ENCODE peak calls at places on chromosomes 12 and 14, in ten cellular contexts. One of them, this sample, is unnamed.
A peak's percentile ranks its signal among the peaks of the same experiment; 100 is the strongest.

GRCh38 chr14:101178184-101179072 is 274.9 kb upstream of the RTL1 start:
- DNase-seq in endodermal cell: no peak
- DNase-seq in SK-N-SH: no peak
- DNase-seq in fibroblast of lung: no peak
- DNase-seq in CD8-positive, alpha-beta T cell: no peak
- DNase-seq in Panc1: no peak
- DNase-seq in body of pancreas: no peak
- DNase-seq in left ventricle myocardium inferior: no peak
- DNase-seq in neural progenitor cell: no peak
- DNase-seq in tibial artery: no peak
- DNase-seq in this sample: peak; percentile 1

GRCh38 chr12:14774074-14774943 is 29.0 kb downstream of the WBP11 start:
- DNase-seq in Panc1: peak; percentile 91
- DNase-seq in fibroblast of lung: peak; percentile 97
- DNase-seq in left ventricle myocardium inferior: peak; percentile 93
- DNase-seq in CD8-positive, alpha-beta T cell: peak; percentile 81
- DNase-seq in neural progenitor cell: peak; percentile 97
- DNase-seq in tibial artery: peak; percentile 98
- DNase-seq in SK-N-SH: peak; percentile 87
- DNase-seq in endodermal cell: peak; percentile 99
- DNase-seq in body of pancreas: peak; percentile 97
- DNase-seq in this sample: no peak

GRCh38 chr12:116520801-116521471 is 38.2 kb upstream of the MAP1LC3B2 start:
- DNase-seq in tibial artery: no peak
- DNase-seq in endodermal cell: no peak
- DNase-seq in body of pancreas: no peak
- DNase-seq in Panc1: no peak
- DNase-seq in SK-N-SH: peak; percentile 35
- DNase-seq in CD8-positive, alpha-beta T cell: no peak
- DNase-seq in fibroblast of lung: peak; percentile 28
- DNase-seq in left ventricle myocardium inferior: no peak
- DNase-seq in neural progenitor cell: no peak
- DNase-seq in this sample: peak; percentile 19

GRCh38 chr12:22640851-22641250 is 15.9 kb downstream of the ETNK1 start:
- DNase-seq in fibroblast of lung: no peak
- DNase-seq in CD8-positive, alpha-beta T cell: no peak
- DNase-seq in tibial artery: no peak
- DNase-seq in neural progenitor cell: no peak
- DNase-seq in left ventricle myocardium inferior: no peak
- DNase-seq in body of pancreas: no peak
- DNase-seq in SK-N-SH: no peak
- DNase-seq in endodermal cell: no peak
- DNase-seq in Panc1: no peak
- DNase-seq in this sample: no peak

GRCh38 chr12:127383281-127383680 is 883.7 kb upstream of the TMEM132C start:
- DNase-seq in body of pancreas: no peak
- DNase-seq in left ventricle myocardium inferior: no peak
- DNase-seq in Panc1: no peak
- DNase-seq in fibroblast of lung: no peak
- DNase-seq in CD8-positive, alpha-beta T cell: no peak
- DNase-seq in endodermal cell: no peak
- DNase-seq in neural progenitor cell: no peak
- DNase-seq in tibial artery: no peak
- DNase-seq in SK-N-SH: no peak
- DNase-seq in this sample: no peak

GRCh38 chr14:45252356-45253069 is 489 bp downstream of the MIS18BP1 start:
- DNase-seq in neural progenitor cell: peak; percentile 12
- DNase-seq in fibroblast of lung: no peak
- DNase-seq in body of pancreas: peak; percentile 10
- DNase-seq in left ventricle myocardium inferior: no peak
- DNase-seq in CD8-positive, alpha-beta T cell: no peak
- DNase-seq in tibial artery: no peak
- DNase-seq in Panc1: no peak
- DNase-seq in endodermal cell: peak; percentile 50
- DNase-seq in SK-N-SH: peak; percentile 6
- DNase-seq in this sample: peak; percentile 52

GRCh38 chr12:103586132-103586531 is 941 bp upstream of the STAB2 start:
- DNase-seq in left ventricle myocardium inferior: no peak
- DNase-seq in Panc1: no peak
- DNase-seq in fibroblast of lung: no peak
- DNase-seq in SK-N-SH: no peak
- DNase-seq in neural progenitor cell: no peak
- DNase-seq in CD8-positive, alpha-beta T cell: no peak
- DNase-seq in tibial artery: no peak
- DNase-seq in endodermal cell: no peak
- DNase-seq in body of pancreas: no peak
- DNase-seq in this sample: no peak

GRCh38 chr12:24909667-24910066 is 39.2 kb downstream of the BCAT1 start:
- DNase-seq in CD8-positive, alpha-beta T cell: no peak
- DNase-seq in body of pancreas: peak; percentile 73
- DNase-seq in fibroblast of lung: peak; percentile 93
- DNase-seq in neural progenitor cell: no peak
- DNase-seq in Panc1: peak; percentile 77
- DNase-seq in SK-N-SH: no peak
- DNase-seq in left ventricle myocardium inferior: peak; percentile 38
- DNase-seq in tibial artery: peak; percentile 80
- DNase-seq in endodermal cell: no peak
- DNase-seq in this sample: no peak

GRCh38 chr14:77376380-77376770 is 519 bp downstream of the TMED8 start:
- DNase-seq in tibial artery: peak; percentile 21
- DNase-seq in neural progenitor cell: peak; percentile 43
- DNase-seq in SK-N-SH: peak; percentile 69
- DNase-seq in fibroblast of lung: peak; percentile 13
- DNase-seq in Panc1: no peak
- DNase-seq in CD8-positive, alpha-beta T cell: no peak
- DNase-seq in body of pancreas: peak; percentile 10
- DNase-seq in endodermal cell: peak; percentile 78
- DNase-seq in left ventricle myocardium inferior: peak; percentile 16
- DNase-seq in this sample: peak; percentile 58

GRCh38 chr14:90398315-90398811 is 1.5 kb downstream of the CALM1 start:
- DNase-seq in tibial artery: peak; percentile 32
- DNase-seq in left ventricle myocardium inferior: no peak
- DNase-seq in SK-N-SH: peak; percentile 79
- DNase-seq in Panc1: no peak
- DNase-seq in fibroblast of lung: no peak
- DNase-seq in CD8-positive, alpha-beta T cell: peak; percentile 37
- DNase-seq in endodermal cell: peak; percentile 73
- DNase-seq in body of pancreas: peak; percentile 63
- DNase-seq in neural progenitor cell: peak; percentile 61
- DNase-seq in this sample: peak; percentile 62

GRCh38 chr14:96626121-96626768 is 124.1 kb downstream of the PAPOLA start:
- DNase-seq in left ventricle myocardium inferior: no peak
- DNase-seq in SK-N-SH: no peak
- DNase-seq in Panc1: no peak
- DNase-seq in CD8-positive, alpha-beta T cell: no peak
- DNase-seq in body of pancreas: no peak
- DNase-seq in tibial artery: no peak
- DNase-seq in endodermal cell: peak; percentile 27
- DNase-seq in neural progenitor cell: no peak
- DNase-seq in fibroblast of lung: no peak
- DNase-seq in this sample: no peak

GRCh38 chr12:2925322-2925995 is 33.7 kb upstream of the TEAD4 start:
- DNase-seq in neural progenitor cell: no peak
- DNase-seq in Panc1: no peak
- DNase-seq in tibial artery: no peak
- DNase-seq in endodermal cell: no peak
- DNase-seq in CD8-positive, alpha-beta T cell: no peak
- DNase-seq in left ventricle myocardium inferior: no peak
- DNase-seq in fibroblast of lung: no peak
- DNase-seq in SK-N-SH: no peak
- DNase-seq in body of pancreas: no peak
- DNase-seq in this sample: no peak
- H3K27ac ChIP-seq in neural progenitor cell: no peak overlapping the region
- H3K27ac ChIP-seq in Panc1: no peak overlapping the region
- H3K27ac ChIP-seq in tibial artery: no peak overlapping the region
- H3K27ac ChIP-seq in endodermal cell: no peak overlapping the region
- H3K27ac ChIP-seq in CD8-positive, alpha-beta T cell: no peak overlapping the region
- H3K27ac ChIP-seq in left ventricle myocardium inferior: no peak overlapping the region
- H3K27ac ChIP-seq in fibroblast of lung: no peak overlapping the region
- H3K27ac ChIP-seq in SK-N-SH: peak overlapping the region; percentile 56
- H3K27ac ChIP-seq in body of pancreas: no peak overlapping the region
- H3K27ac ChIP-seq in this sample: no peak overlapping the region

GRCh38 chr12:108729612-108730336 is 1.5 kb downstream of the CORO1C start:
- DNase-seq in tibial artery: no peak
- DNase-seq in Panc1: no peak
- DNase-seq in endodermal cell: no peak
- DNase-seq in left ventricle myocardium inferior: no peak
- DNase-seq in CD8-positive, alpha-beta T cell: no peak
- DNase-seq in fibroblast of lung: peak; percentile 62
- DNase-seq in SK-N-SH: peak; percentile 43
- DNase-seq in body of pancreas: no peak
- DNase-seq in neural progenitor cell: no peak
- DNase-seq in this sample: no peak

GRCh38 chr12:108728820-108729611 is 2.3 kb downstream of the CORO1C start:
- DNase-seq in fibroblast of lung: no peak
- DNase-seq in Panc1: no peak
- DNase-seq in tibial artery: no peak
- DNase-seq in CD8-positive, alpha-beta T cell: no peak
- DNase-seq in body of pancreas: no peak
- DNase-seq in left ventricle myocardium inferior: no peak
- DNase-seq in neural progenitor cell: no peak
- DNase-seq in endodermal cell: no peak
- DNase-seq in SK-N-SH: no peak
- DNase-seq in this sample: no peak

GRCh38 chr12:108731105-108731865 is at the start of gene CORO1C:
- DNase-seq in endodermal cell: peak; percentile 100
- DNase-seq in SK-N-SH: peak; percentile 97
- DNase-seq in Panc1: no peak
- DNase-seq in CD8-positive, alpha-beta T cell: peak; percentile 92
- DNase-seq in fibroblast of lung: peak; percentile 94
- DNase-seq in left ventricle myocardium inferior: peak; percentile 98
- DNase-seq in neural progenitor cell: peak; percentile 98
- DNase-seq in tibial artery: peak; percentile 96
- DNase-seq in body of pancreas: peak; percentile 96
- DNase-seq in this sample: peak; percentile 97

GRCh38 chr12:108730337-108731104 is 797 bp downstream of the CORO1C start:
- DNase-seq in Panc1: no peak
- DNase-seq in tibial artery: peak; percentile 75
- DNase-seq in endodermal cell: peak; percentile 96
- DNase-seq in CD8-positive, alpha-beta T cell: peak; percentile 17
- DNase-seq in left ventricle myocardium inferior: peak; percentile 63
- DNase-seq in body of pancreas: peak; percentile 69
- DNase-seq in SK-N-SH: peak; percentile 74
- DNase-seq in neural progenitor cell: peak; percentile 84
- DNase-seq in fibroblast of lung: peak; percentile 70
- DNase-seq in this sample: peak; percentile 81

DNA sequence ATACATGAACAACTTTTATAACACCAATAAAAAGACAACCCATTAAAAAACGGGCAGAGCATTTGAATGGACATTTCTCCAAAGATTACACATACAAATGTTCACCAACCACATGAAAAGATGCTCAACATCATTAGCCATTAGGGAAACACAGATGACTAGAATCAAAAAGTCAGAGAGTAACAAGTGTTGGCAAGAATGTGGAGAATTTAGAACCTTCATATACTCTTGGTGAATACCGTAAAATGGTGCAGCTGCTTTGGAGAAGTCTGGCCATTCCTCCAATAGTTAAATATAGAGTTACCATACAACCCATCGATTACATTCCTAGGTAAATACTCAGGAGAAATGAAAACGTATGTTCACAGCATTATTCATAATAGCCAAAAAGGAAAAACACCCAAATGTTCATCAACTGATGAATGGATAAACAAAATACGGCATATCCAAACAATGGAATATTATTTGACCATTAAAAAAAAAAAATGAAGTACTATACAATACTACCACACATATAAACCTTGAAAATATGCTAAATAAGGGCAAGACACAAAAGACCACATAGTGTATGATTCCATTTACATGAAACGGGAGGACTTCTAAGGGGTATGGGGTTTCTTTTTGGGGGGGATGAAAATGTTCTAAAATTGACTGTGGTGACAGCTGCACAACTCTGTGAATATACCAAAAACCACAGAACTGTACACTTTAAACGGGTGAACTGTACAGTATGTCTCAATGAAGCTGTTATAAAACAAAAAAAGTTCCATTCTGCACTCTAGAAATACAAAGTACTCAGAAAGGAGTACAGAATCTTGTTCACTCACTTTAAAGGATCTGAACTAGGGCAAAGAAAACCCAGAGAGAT is 3.2 kb downstream of the CORO1C start:
- DNase-seq in left ventricle myocardium inferior: no peak
- DNase-seq in neural progenitor cell: no peak
- DNase-seq in CD8-positive, alpha-beta T cell: no peak
- DNase-seq in Panc1: no peak
- DNase-seq in body of pancreas: no peak
- DNase-seq in fibroblast of lung: no peak
- DNase-seq in tibial artery: no peak
- DNase-seq in endodermal cell: no peak
- DNase-seq in SK-N-SH: no peak
- DNase-seq in this sample: no peak
- H3K4me1 ChIP-seq in left ventricle myocardium inferior: peaks cover 90% of the 10 kb centered on the region
- H3K4me1 ChIP-seq in neural progenitor cell: peaks cover 27% of the 10 kb centered on the region
- H3K4me1 ChIP-seq in CD8-positive, alpha-beta T cell: peaks cover 7% of the 10 kb centered on the region
- H3K4me1 ChIP-seq in Panc1: peaks cover 49% of the 10 kb centered on the region
- H3K4me1 ChIP-seq in body of pancreas: peaks cover 20% of the 10 kb centered on the region
- H3K4me1 ChIP-seq in fibroblast of lung: peaks cover 30% of the 10 kb centered on the region
- H3K4me1 ChIP-seq in tibial artery: peaks cover 47% of the 10 kb centered on the region
- H3K4me1 ChIP-seq in endodermal cell: no peaks in the 10 kb centered on the region
- H3K4me1 ChIP-seq in SK-N-SH: peaks cover 28% of the 10 kb centered on the region
- H3K4me1 ChIP-seq in this sample: peaks cover 51% of the 10 kb centered on the region

GRCh38 chr14:103652806-103653205 is 23.8 kb downstream of the KLC1 start:
- DNase-seq in Panc1: no peak
- DNase-seq in fibroblast of lung: no peak
- DNase-seq in tibial artery: no peak
- DNase-seq in endodermal cell: no peak
- DNase-seq in SK-N-SH: no peak
- DNase-seq in left ventricle myocardium inferior: no peak
- DNase-seq in neural progenitor cell: no peak
- DNase-seq in body of pancreas: no peak
- DNase-seq in CD8-positive, alpha-beta T cell: no peak
- DNase-seq in this sample: no peak
- H3K36me3 ChIP-seq in Panc1: peaks cover 12% of the 10 kb centered on the region
- H3K36me3 ChIP-seq in fibroblast of lung: peaks cover 6% of the 10 kb centered on the region
- H3K36me3 ChIP-seq in tibial artery: peaks cover 32% of the 10 kb centered on the region
- H3K36me3 ChIP-seq in endodermal cell: peaks cover 50% of the 10 kb centered on the region
- H3K36me3 ChIP-seq in SK-N-SH: peaks cover 30% of the 10 kb centered on the region
- H3K36me3 ChIP-seq in left ventricle myocardium inferior: peaks cover 38% of the 10 kb centered on the region
- H3K36me3 ChIP-seq in neural progenitor cell: no peaks in the 10 kb centered on the region
- H3K36me3 ChIP-seq in body of pancreas: peaks cover 10% of the 10 kb centered on the region
- H3K36me3 ChIP-seq in CD8-positive, alpha-beta T cell: peaks cover 31% of the 10 kb centered on the region
- H3K36me3 ChIP-seq in this sample: peaks cover 49% of the 10 kb centered on the region

DNA sequence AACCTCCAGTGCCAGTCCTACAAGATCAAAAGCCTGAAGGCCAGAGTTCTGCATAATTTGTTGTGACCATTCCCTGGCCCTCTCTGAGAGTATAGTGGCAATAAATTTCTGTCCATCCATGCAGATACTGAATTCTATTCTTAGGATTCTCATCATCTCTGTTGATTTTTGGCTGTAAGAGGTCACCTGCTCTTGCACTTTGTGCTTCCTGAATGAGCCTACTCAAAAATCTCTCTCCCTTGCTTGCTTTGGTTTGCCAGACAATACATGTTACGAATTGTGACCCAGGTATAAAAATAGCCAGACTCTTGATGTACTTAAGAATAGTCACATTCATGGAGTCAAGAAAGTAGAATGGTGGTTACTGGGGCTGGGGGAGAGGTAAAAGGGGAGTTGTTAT is 16.7 kb downstream of the ZNF664 start:
- DNase-seq in neural progenitor cell: no peak
- DNase-seq in Panc1: no peak
- DNase-seq in fibroblast of lung: no peak
- DNase-seq in SK-N-SH: no peak
- DNase-seq in CD8-positive, alpha-beta T cell: no peak
- DNase-seq in left ventricle myocardium inferior: no peak
- DNase-seq in endodermal cell: no peak
- DNase-seq in tibial artery: no peak
- DNase-seq in body of pancreas: no peak
- DNase-seq in this sample: no peak
- H3K27ac ChIP-seq in neural progenitor cell: no peak overlapping the region
- H3K27ac ChIP-seq in Panc1: no peak overlapping the region
- H3K27ac ChIP-seq in fibroblast of lung: no peak overlapping the region
- H3K27ac ChIP-seq in SK-N-SH: no peak overlapping the region
- H3K27ac ChIP-seq in CD8-positive, alpha-beta T cell: no peak overlapping the region
- H3K27ac ChIP-seq in left ventricle myocardium inferior: peak overlapping the region; percentile 72
- H3K27ac ChIP-seq in endodermal cell: no peak overlapping the region
- H3K27ac ChIP-seq in tibial artery: no peak overlapping the region
- H3K27ac ChIP-seq in body of pancreas: no peak overlapping the region
- H3K27ac ChIP-seq in this sample: no peak overlapping the region

This sample was measured in DND-41.